ENCODE peak calls at places on chromosome 9, in five cellular contexts. Z, Q, K, A and J are unnamed samples.
A peak's percentile ranks its signal among the peaks of the same experiment; 100 is the strongest.

GRCh38 chr9:35533398-35533797 is 43.5 kb downstream of the RUSC2 start:
- DNase-seq in Z (no peak), A (no peak), K (no peak), Q (no peak), J (no peak)

GRCh38 chr9:131046093-131046380 is 37.1 kb downstream of the LAMC3 start:
- DNase-seq in A (no peak), Z (no peak), Q (peak; percentile 12), K (no peak), J (no peak)

GRCh38 chr9:133973791-133974630 is 18.1 kb downstream of the VAV2 start:
- DNase-seq in A (no peak), Q (no peak), K (no peak), Z (no peak), J (no peak)

GRCh38 chr9:101727621-101728524 is 10.6 kb downstream of the GRIN3A start:
- DNase-seq in K (no peak), Q (peak; percentile 34), A (no peak), Z (peak; percentile 37), J (peak; percentile 33)

GRCh38 chr9:123651273-123651672 is 278.7 kb downstream of the DENND1A start:
- DNase-seq in K (no peak), Q (no peak), Z (no peak), A (no peak), J (no peak)

GRCh38 chr9:32627394-32627954 is 8.0 kb downstream of the TAF1L start:
- DNase-seq in Z (no peak), Q (peak; percentile 86), K (no peak), A (no peak), J (no peak)

GRCh38 chr9:95783426-95783975 is 92.0 kb upstream of the ERCC6L2 start:
- DNase-seq in K (no peak), Q (peak; percentile 32), Z (no peak), A (no peak), J (no peak)

GRCh38 chr9:19642256-19642655 is 146.6 kb downstream of the SLC24A2 start:
- DNase-seq in Z (no peak), Q (peak; percentile 10), K (peak; percentile 48), A (no peak), J (no peak)

GRCh38 chr9:92332577-92333287 is 7.0 kb downstream of the CENPP start:
- DNase-seq in K (no peak), Z (no peak), A (no peak), Q (no peak), J (no peak)

GRCh38 chr9:74032421-74032820 is 464.7 kb upstream of the RORB start:
- DNase-seq in K (no peak), A (no peak), Q (no peak), Z (no peak), J (no peak)

GRCh38 chr9:107367727-107368502 is 84.8 kb downstream of the RAD23B start:
- DNase-seq in Q (peak; percentile 23), A (no peak), Z (no peak), K (no peak), J (no peak)

GRCh38 chr9:114592356-114592755 is 4.8 kb downstream of the ATP6V1G1 start:
- DNase-seq in Q (peak; percentile 2), A (peak; percentile 30), K (peak; percentile 2), Z (peak; percentile 70), J (peak; percentile 91)
- H3K27ac ChIP-seq in Q (no peak overlapping the region), A (peak overlapping the region; percentile 92), K (no peak overlapping the region), Z (peak overlapping the region; percentile 67), J (peak overlapping the region; percentile 83)

GRCh38 chr9:70408393-70409040 is 5.9 kb downstream of the KLF9 start:
- DNase-seq in Z (no peak), K (no peak), Q (no peak), A (no peak), J (no peak)
- H3K27ac ChIP-seq in Z (no peak overlapping the region), K (no peak overlapping the region), Q (no peak overlapping the region), A (peak overlapping the region; percentile 92), J (no peak overlapping the region)

GRCh38 chr9:72539824-72540347 is 18.5 kb downstream of the TMC1 start:
- DNase-seq in A (no peak), Z (no peak), Q (no peak), K (no peak), J (no peak)

GRCh38 chr9:72540348-72540873 is 19.0 kb downstream of the TMC1 start:
- DNase-seq in Q (peak; percentile 53), K (no peak), Z (no peak), A (no peak), J (no peak)

GRCh38 chr9:72537671-72538070 is 16.3 kb downstream of the TMC1 start:
- DNase-seq in Z (no peak), Q (peak; percentile 18), K (no peak), A (no peak), J (no peak)

GRCh38 chr9:72537011-72537545 is 15.7 kb downstream of the TMC1 start:
- DNase-seq in Q (no peak), A (no peak), Z (no peak), K (no peak), J (no peak)

DNA sequence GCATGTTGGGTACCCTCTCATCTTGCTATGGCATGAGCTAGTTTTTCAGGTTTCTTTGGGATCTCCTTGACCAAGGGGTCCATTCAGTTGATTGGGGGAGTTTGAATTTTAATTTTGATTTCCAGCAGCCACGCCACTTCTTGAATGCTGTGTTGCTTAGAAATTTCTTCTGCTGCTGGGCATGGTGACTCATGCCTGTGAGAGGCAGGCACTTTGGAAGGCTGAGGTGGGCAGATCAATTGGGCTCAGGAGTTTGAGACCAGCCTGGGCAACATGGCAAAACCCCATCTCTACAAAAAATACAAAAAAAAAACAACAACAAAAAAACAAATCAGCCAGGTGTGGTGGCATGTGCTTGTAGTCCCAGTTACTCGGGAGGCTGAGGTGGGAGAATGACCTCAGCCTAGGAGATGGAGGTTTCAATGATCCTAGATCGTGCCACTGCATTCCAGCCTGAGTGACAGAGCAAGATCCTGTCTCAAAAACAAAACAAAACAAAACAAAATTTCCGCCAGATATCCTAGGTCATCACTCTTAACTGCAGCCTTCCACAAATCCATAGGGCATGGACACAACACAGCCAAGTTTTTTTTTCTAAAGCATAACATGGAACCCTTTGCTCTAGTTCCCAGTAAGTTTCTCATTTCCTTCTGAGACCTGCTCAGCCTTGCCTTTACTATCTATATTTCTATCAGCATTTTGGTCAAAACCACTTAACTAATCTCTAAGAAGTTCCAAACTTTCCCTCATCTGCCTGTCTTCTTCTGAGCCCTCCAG is 17.7 kb downstream of the TMC1 start:
- DNase-seq in A (no peak), K (no peak), Q (no peak), Z (no peak), J (no peak)
- H3K27ac ChIP-seq in A (no peak overlapping the region), K (no peak overlapping the region), Q (no peak overlapping the region), Z (no peak overlapping the region), J (no peak overlapping the region)

DNA sequence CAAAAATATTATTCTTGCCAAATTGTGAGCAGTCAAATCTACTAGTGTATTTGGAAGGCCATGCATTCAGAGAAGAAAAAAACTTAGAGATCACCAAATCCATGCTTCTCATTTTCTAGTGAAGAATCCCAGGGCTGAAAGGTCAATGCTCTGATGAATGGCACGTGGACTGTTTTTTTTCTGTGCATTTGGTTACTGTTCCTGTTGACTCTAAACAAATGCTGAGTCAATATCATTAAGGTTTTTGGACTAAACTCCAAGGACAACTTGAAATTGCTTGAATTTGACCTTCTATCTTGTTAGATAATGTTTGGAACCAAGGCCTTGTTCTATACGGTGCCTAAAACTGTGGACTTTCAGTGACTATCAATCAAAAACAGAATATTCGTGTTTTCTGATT is 142.2 kb downstream of the OSTF1 start:
- DNase-seq in Z (no peak), A (no peak), K (no peak), Q (no peak), J (no peak)
- H3K27ac ChIP-seq in Z (no peak overlapping the region), A (no peak overlapping the region), K (no peak overlapping the region), Q (no peak overlapping the region), J (no peak overlapping the region)

GRCh38 chr9:135907006-135907434 is 326 bp downstream of the CAMSAP1 start:
- DNase-seq in K (no peak), Z (no peak), A (no peak), Q (peak; percentile 3), J (no peak)

GRCh38 chr9:135907446-135908333 is at the start of gene CAMSAP1:
- DNase-seq in A (peak; percentile 91), Q (peak; percentile 85), K (peak; percentile 96), Z (peak; percentile 94), J (peak; percentile 90)

GRCh38 chr9:135909371-135909770 is 2.0 kb upstream of the CAMSAP1 start:
- DNase-seq in Z (no peak), Q (no peak), A (no peak), K (no peak), J (no peak)

GRCh38 chr9:135910197-135910596 is 2.9 kb upstream of the CAMSAP1 start:
- DNase-seq in Q (no peak), A (no peak), Z (no peak), K (no peak), J (no peak)

GRCh38 chr9:135908334-135909204 is 1.2 kb upstream of the CAMSAP1 start:
- DNase-seq in K (no peak), Z (no peak), A (no peak), Q (peak; percentile 60), J (no peak)
- H3K27ac ChIP-seq in K (peak overlapping the region; percentile 71), Z (no peak overlapping the region), A (peak overlapping the region; percentile 89), Q (peak overlapping the region; percentile 56), J (peak overlapping the region; percentile 74)

GRCh38 chr9:126583134-126583760 is 30.5 kb upstream of the LMX1B start:
- DNase-seq in Z (no peak), K (no peak), A (no peak), Q (no peak), J (no peak)

GRCh38 chr9:126581893-126582292 is 31.8 kb upstream of the LMX1B start:
- DNase-seq in A (no peak), Q (no peak), Z (no peak), K (no peak), J (no peak)

GRCh38 chr9:126584611-126585010 is 29.1 kb upstream of the LMX1B start:
- DNase-seq in Q (no peak), A (no peak), K (no peak), Z (no peak), J (no peak)

GRCh38 chr9:126586236-126586635 is 27.5 kb upstream of the LMX1B start:
- DNase-seq in A (no peak), Q (no peak), Z (no peak), K (no peak), J (no peak)

DNA sequence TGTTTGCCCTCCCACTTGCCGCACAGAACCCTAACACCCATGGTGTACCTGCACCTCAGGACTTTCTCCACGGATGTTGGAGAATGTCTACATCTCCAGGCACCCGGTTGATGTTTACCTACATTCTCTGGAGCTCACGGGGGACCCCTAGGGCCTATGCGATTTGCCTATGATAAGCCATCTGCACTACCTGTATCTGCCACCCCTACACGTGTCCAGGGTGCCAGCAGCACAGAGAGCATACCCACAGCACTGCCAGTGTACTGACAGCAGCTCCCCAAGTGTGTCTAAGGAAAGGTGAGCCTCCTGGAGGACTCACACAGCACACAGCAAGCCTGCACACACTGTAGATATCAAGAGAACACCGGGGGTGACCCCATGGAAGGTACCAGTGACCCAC is 31.3 kb upstream of the LMX1B start:
- DNase-seq in A (no peak), Q (no peak), K (no peak), Z (no peak), J (no peak)
- H3K27ac ChIP-seq in A (no peak overlapping the region), Q (no peak overlapping the region), K (no peak overlapping the region), Z (no peak overlapping the region), J (no peak overlapping the region)

DNA sequence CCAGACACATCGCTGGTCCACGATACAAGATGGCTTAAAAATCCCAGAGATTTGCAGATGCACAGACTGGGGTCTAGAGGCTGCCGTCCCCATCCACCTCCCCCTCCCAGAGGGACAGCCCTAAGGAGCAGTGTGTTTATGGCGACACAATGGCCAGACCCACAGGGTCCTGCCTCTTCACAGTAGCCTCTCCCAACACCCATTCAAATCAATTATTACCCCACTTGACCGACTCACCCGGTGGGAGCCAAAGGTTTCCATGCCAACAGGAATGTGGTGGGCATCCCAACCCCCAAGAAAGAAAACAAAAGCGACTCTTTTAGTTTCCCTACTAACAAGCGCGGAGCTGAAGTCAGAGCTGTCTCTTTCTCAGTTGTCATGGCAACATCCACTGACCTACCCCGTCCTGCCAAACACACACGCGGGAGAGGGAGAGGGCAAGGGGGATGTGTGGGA is 209.0 kb downstream of the TTLL11 start:
- DNase-seq in A (no peak), Z (no peak), Q (no peak), K (peak; percentile 42), J (no peak)
- H3K27ac ChIP-seq in A (no peak overlapping the region), Z (no peak overlapping the region), Q (no peak overlapping the region), K (no peak overlapping the region), J (no peak overlapping the region)